ENCODE peak calls at places on chromosomes 12 and 14, in nine cellular contexts. N, A, G, M, F, L, E, R and Z are unnamed samples.

GRCh38 chr14:69780952-69781351 is 14.0 kb downstream of the SRSF5 start:
- DNase-seq in F (no peak), M (no peak), R (no peak), E (no peak), G (no peak), A (no peak), L (no peak), N (no peak), Z (no peak)

GRCh38 chr14:50530358-50530757 is 2.0 kb downstream of the MAP4K5 start:
- DNase-seq in N (no peak), R (no peak), L (no peak), G (no peak), M (no peak), E (no peak), F (no peak), A (no peak), Z (no peak)

GRCh38 chr14:103607039-103607668 is 21.9 kb upstream of the KLC1 start:
- DNase-seq in R (peak; percentile 94), M (peak; percentile 83), F (peak; percentile 55), A (peak; percentile 80), N (peak; percentile 85), G (peak; percentile 64), E (peak; percentile 47), L (peak; percentile 65), Z (peak; percentile 34)

GRCh38 chr12:109753054-109753401 is 39.4 kb downstream of the FAM222A start:
- DNase-seq in G (no peak), L (no peak), F (no peak), N (no peak), R (peak; percentile 52), M (peak; percentile 6), A (peak; percentile 1), E (peak; percentile 3), Z (no peak)

GRCh38 chr14:78863143-78863542 is 693.0 kb downstream of the NRXN3 start:
- DNase-seq in L (peak; percentile 24), F (peak; percentile 53), G (peak; percentile 82), A (no peak), E (peak; percentile 65), R (no peak), M (no peak), N (no peak), Z (peak; percentile 31)

GRCh38 chr12:45269407-45269741 is 53.5 kb downstream of the ANO6 start:
- DNase-seq in M (no peak), E (no peak), R (no peak), L (no peak), A (no peak), G (no peak), N (no peak), F (no peak), Z (no peak)

GRCh38 chr12:46811185-46811584 is 14.6 kb downstream of the SLC38A4 start:
- DNase-seq in R (no peak), F (no peak), A (no peak), L (no peak), G (no peak), M (no peak), E (no peak), N (no peak), Z (no peak)

GRCh38 chr12:79522237-79522636 is 168.5 kb downstream of the PAWR start:
- DNase-seq in N (no peak), R (no peak), E (no peak), A (no peak), M (no peak), F (no peak), L (no peak), G (peak; percentile 37), Z (no peak)

GRCh38 chr14:105026789-105027563 is 6.1 kb upstream of the CDCA4 start:
- DNase-seq in L (peak; percentile 38), A (no peak), N (no peak), E (no peak), M (no peak), G (no peak), R (no peak), F (no peak), Z (no peak)

GRCh38 chr12:59088673-59089072 is 168.4 kb upstream of the LRIG3 start:
- DNase-seq in N (no peak), M (no peak), F (no peak), R (no peak), A (no peak), L (no peak), E (no peak), G (no peak), Z (no peak)

GRCh38 chr14:45198551-45198950 is 54.5 kb downstream of the MIS18BP1 start:
- DNase-seq in R (no peak), G (no peak), L (no peak), A (no peak), F (no peak), M (no peak), E (no peak), N (no peak), Z (no peak)

GRCh38 chr12:94172973-94173372 is 24.6 kb downstream of the PLXNC1 start:
- DNase-seq in A (no peak), N (no peak), F (no peak), R (no peak), L (no peak), G (no peak), M (peak; percentile 29), E (no peak), Z (no peak)

GRCh38 chr12:72219937-72220336 is 52.2 kb upstream of the TRHDE start:
- DNase-seq in M (no peak), R (no peak), E (no peak), L (no peak), N (no peak), G (no peak), F (no peak), A (no peak), Z (no peak)

GRCh38 chr14:72451081-72451972 is 442.6 kb downstream of the DPF3 start:
- DNase-seq in L (no peak), M (no peak), A (no peak), E (no peak), F (no peak), G (peak; percentile 33), R (no peak), N (no peak), Z (no peak)

GRCh38 chr14:104221071-104221625 is 82.8 kb downstream of the KIF26A start:
- DNase-seq in A (no peak), F (no peak), G (no peak), N (no peak), M (no peak), L (no peak), E (peak; percentile 7), R (no peak), Z (no peak)

GRCh38 chr12:116150001-116150400 is 127.5 kb downstream of the MED13L start:
- DNase-seq in G (no peak), F (no peak), E (no peak), R (no peak), A (no peak), N (no peak), M (no peak), L (no peak), Z (no peak)

GRCh38 chr12:12800406-12801180 is 12.6 kb upstream of the DDX47 start:
- DNase-seq in E (no peak), G (no peak), M (no peak), L (no peak), N (no peak), A (no peak), F (no peak), R (peak; percentile 77), Z (peak; percentile 34)

GRCh38 chr12:47111854-47112253 is 32.1 kb upstream of the AMIGO2 start:
- DNase-seq in E (no peak), A (no peak), G (no peak), F (no peak), N (no peak), L (no peak), R (no peak), M (no peak), Z (no peak)

GRCh38 chr14:89041245-89041585 is 216.8 kb downstream of the TTC8 start:
- DNase-seq in R (no peak), F (no peak), N (no peak), G (no peak), L (no peak), A (no peak), M (peak; percentile 24), E (no peak), Z (peak; percentile 51)

GRCh38 chr12:75438052-75438754 is 42.4 kb upstream of the GLIPR1 start:
- DNase-seq in L (no peak), A (no peak), G (no peak), N (no peak), R (no peak), M (peak; percentile 22), F (no peak), E (no peak), Z (no peak)

GRCh38 chr12:122981036-122981471 is 573 bp downstream of the ARL6IP4 start:
- DNase-seq in A (no peak), F (no peak), R (no peak), G (peak; percentile 67), E (no peak), N (no peak), M (no peak), L (peak; percentile 57), Z (no peak)

GRCh38 chr12:9751204-9752144 is 9.2 kb downstream of the CD69 start:
- DNase-seq in E (no peak), N (no peak), R (no peak), L (peak; percentile 67), F (no peak), M (no peak), G (peak; percentile 14), A (no peak), Z (no peak)
- TF ChIP-seq CTCF in E (no peak), N (no peak), R (no peak), L (peak; percentile 74), F (no peak), M (no peak), G (no peak), A (no peak), Z (no peak)

GRCh38 chr14:24394275-24394674 is 4.5 kb upstream of the NYNRIN start:
- DNase-seq in R (no peak), E (no peak), A (no peak), L (peak; percentile 14), G (no peak), N (no peak), M (no peak), F (no peak), Z (no peak)
- TF ChIP-seq CTCF in R (no peak), E (no peak), A (no peak), L (peak; percentile 30), G (no peak), N (no peak), M (no peak), F (no peak), Z (no peak)

GRCh38 chr14:55288439-55288838 is 17.2 kb downstream of the FBXO34 start:
- DNase-seq in R (no peak), A (no peak), M (no peak), F (no peak), L (no peak), E (no peak), G (no peak), N (no peak), Z (no peak)
- TF ChIP-seq CTCF in R (no peak), A (no peak), M (no peak), F (no peak), L (no peak), E (no peak), G (no peak), N (no peak), Z (no peak)

GRCh38 chr12:65684906-65685305 is 139.4 kb upstream of the HMGA2 start:
- DNase-seq in G (no peak), A (no peak), M (no peak), L (no peak), E (no peak), R (no peak), F (no peak), N (no peak), Z (no peak)
- TF ChIP-seq CTCF in G (no peak), A (no peak), M (no peak), L (no peak), E (no peak), R (no peak), F (no peak), N (no peak), Z (no peak)